ENCODE peak calls at places on chromosomes 7 and 10, in eight cellular contexts. R is GM23338, L is hepatocyte, F is neural progenitor cell, M is OCI-LY7, D is HCT116, O is MM.1S, E is SK-N-SH. K is an unnamed sample.
A peak's percentile ranks its signal among the peaks of the same experiment; 100 is the strongest.

GRCh38 chr7:144822223-144822622 is 13.6 kb downstream of the TPK1 start:
- DNase-seq in F (no peak), R (no peak), M (no peak), E (no peak), L (no peak), D (no peak), O (no peak), K (no peak)

GRCh38 chr7:100694196-100694745 is at the start of gene GIGYF1:
- DNase-seq in L (peak; percentile 89), O (peak; percentile 57), M (peak; percentile 81), F (peak; percentile 89), E (peak; percentile 100), R (peak; percentile 77), D (no peak), K (peak; percentile 36)

GRCh38 chr10:78937388-78937787 is 131.4 kb upstream of the ZMIZ1 start:
- DNase-seq in M (no peak), R (no peak), L (no peak), O (no peak), D (no peak), E (no peak), F (no peak), K (peak; percentile 56)

GRCh38 chr10:97796651-97797050 is 24.9 kb upstream of the SFRP5 start:
- DNase-seq in M (no peak), O (no peak), L (no peak), E (no peak), F (no peak), D (no peak), R (no peak), K (no peak)

GRCh38 chr10:44981172-44982113 is 2.8 kb upstream of the DEPP1 start:
- DNase-seq in F (no peak), E (no peak), O (no peak), D (peak; percentile 73), L (peak; percentile 70), M (no peak), R (no peak), K (peak; percentile 92)

GRCh38 chr7:135480966-135481599 is 28.8 kb downstream of the CNOT4 start:
- DNase-seq in L (no peak), D (no peak), F (no peak), E (no peak), O (no peak), R (no peak), M (no peak), K (no peak)

GRCh38 chr10:68348265-68348741 is 15.6 kb upstream of the PBLD start:
- DNase-seq in L (peak; percentile 55), E (peak; percentile 45), M (peak; percentile 67), D (peak; percentile 28), F (peak; percentile 65), O (peak; percentile 63), R (peak; percentile 85), K (peak; percentile 83)

GRCh38 chr7:23315366-23315765 is 16.2 kb downstream of the MALSU1 start:
- DNase-seq in E (no peak), D (no peak), M (no peak), O (no peak), L (no peak), F (no peak), R (no peak), K (no peak)

GRCh38 chr7:41698726-41699125 is 4.2 kb downstream of the INHBA start:
- DNase-seq in R (peak; percentile 30), O (no peak), D (no peak), M (no peak), L (no peak), F (no peak), E (no peak), K (peak; percentile 42)

GRCh38 chr7:45897042-45897690 is 8.9 kb downstream of the IGFBP1 start:
- DNase-seq in F (no peak), R (no peak), L (no peak), E (no peak), D (no peak), O (no peak), M (no peak), K (peak; percentile 72)

GRCh38 chr10:18351426-18351825 is 211.2 kb downstream of the CACNB2 start:
- DNase-seq in O (no peak), E (no peak), F (no peak), M (no peak), R (no peak), L (no peak), D (no peak), K (no peak)

GRCh38 chr10:101174319-101174718 is 43.2 kb downstream of the TLX1 start:
- DNase-seq in D (no peak), E (no peak), L (no peak), O (no peak), R (no peak), F (no peak), M (no peak), K (no peak)
- TF ChIP-seq CTCF in D (no peak), E (no peak), L (no peak), O (no peak), R (no peak), F (no peak), M (no peak), K (no peak)

GRCh38 chr7:66110861-66111260 is 3.8 kb upstream of the CRCP start:
- DNase-seq in E (no peak), M (no peak), F (no peak), D (peak; percentile 94), L (no peak), R (peak; percentile 13), O (no peak), K (peak; percentile 96)
- TF ChIP-seq EZH2phosphoT487 in E (no peak), M (no peak), F (no peak), D (no peak), L (no peak), R (no peak), O (no peak), K (no peak)

DNA sequence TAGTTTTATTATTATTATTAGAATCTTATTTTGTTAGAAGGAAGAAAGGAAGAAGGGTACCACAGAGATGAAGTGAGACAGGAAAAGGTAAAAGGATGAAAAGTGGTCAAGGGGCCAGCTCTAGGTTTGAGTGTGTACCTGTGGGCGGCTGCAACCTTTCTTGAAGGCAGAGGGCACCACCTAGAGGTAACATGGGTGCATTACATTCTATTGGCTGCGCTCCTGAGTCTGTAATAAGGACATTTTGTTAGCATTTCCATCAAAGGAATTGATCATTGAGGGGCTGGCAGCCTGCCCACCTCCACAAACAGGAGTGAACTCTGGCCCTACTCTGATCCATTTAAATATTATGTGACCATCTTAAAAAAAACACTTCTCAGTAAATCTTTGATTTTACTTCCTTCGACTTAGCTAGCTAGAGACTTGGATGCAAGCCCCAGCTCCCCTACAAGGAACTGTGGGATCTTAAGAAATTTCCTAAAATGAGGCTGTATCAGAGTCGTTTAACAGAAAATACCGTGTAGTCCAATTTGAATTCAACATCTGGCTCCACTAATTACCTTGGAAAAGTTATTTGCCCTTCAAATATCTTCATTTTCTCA is 610.4 kb downstream of the IPMK start:
- DNase-seq in O (peak; percentile 60), L (peak; percentile 83), M (peak; percentile 62), R (peak; percentile 87), F (peak; percentile 78), D (peak; percentile 13), E (peak; percentile 47), K (peak; percentile 89)
- TF ChIP-seq CTCF in O (peak; percentile 77), L (peak; percentile 84), M (peak; percentile 86), R (peak; percentile 86), F (peak; percentile 86), D (no peak), E (peak; percentile 86), K (peak; percentile 93)

GRCh38 chr7:122885583-122886356 is 490 bp downstream of the CADPS2 start:
- DNase-seq in D (no peak), L (peak; percentile 60), E (peak; percentile 79), R (peak; percentile 69), M (no peak), F (peak; percentile 83), O (peak; percentile 85), K (peak; percentile 31)
- TF ChIP-seq EZH2phosphoT487 in D (no peak), L (no peak), E (peak; percentile 52), R (no peak), M (no peak), F (no peak), O (no peak), K (no peak)

K was measured in PC-3.